ENCODE peak calls at places on chromosome 11, in six cellular contexts. G is upper lobe of left lung, E is A549, X is H1, U is HepG2, K is Peyer's patch. T is an unnamed sample.

GRCh38 chr11:4480577-4481539 is 1.6 kb upstream of the OR52K1 start:
- DNase-seq in G (no peak), K (no peak), E (no peak), U (no peak), X (no peak), T (no peak)

GRCh38 chr11:18468962-18469361 is 13.3 kb downstream of the LDHAL6A start:
- DNase-seq in K (no peak), X (no peak), U (no peak), E (no peak), G (no peak), T (no peak)

GRCh38 chr11:35800970-35801953 is 138.7 kb downstream of the TRIM44 start:
- DNase-seq in K (no peak), G (no peak), X (no peak), U (no peak), E (no peak), T (no peak)

GRCh38 chr11:1283091-1283511 is 26.3 kb downstream of the TOLLIP start:
- DNase-seq in E (no peak), U (no peak), G (peak), K (no peak), X (no peak), T (no peak)

GRCh38 chr11:62025429-62026105 is 58.1 kb upstream of the FTH1 start:
- DNase-seq in X (no peak), K (peak), G (no peak), U (peak), E (peak), T (peak)

GRCh38 chr11:12822623-12823022 is 148.4 kb downstream of the TEAD1 start:
- DNase-seq in E (no peak), G (no peak), U (no peak), X (no peak), K (no peak), T (no peak)

GRCh38 chr11:113338730-113339129 is 24.3 kb downstream of the TTC12 start:
- DNase-seq in G (no peak), U (no peak), E (no peak), K (no peak), X (no peak), T (no peak)

GRCh38 chr11:45801723-45802315 is 3.1 kb upstream of the SLC35C1 start:
- DNase-seq in X (no peak), G (no peak), U (no peak), E (peak), K (no peak), T (no peak)

GRCh38 chr11:67202045-67202444 is 64.2 kb upstream of the GRK2 start:
- DNase-seq in K (no peak), X (no peak), E (no peak), G (no peak), U (no peak), T (no peak)

GRCh38 chr11:118763038-118763437 is 27.9 kb downstream of the DDX6 start:
- DNase-seq in E (no peak), X (no peak), U (no peak), G (no peak), K (no peak), T (no peak)

GRCh38 chr11:109785714-109786113 is 307.5 kb upstream of the ZC3H12C start:
- DNase-seq in E (no peak), U (no peak), X (no peak), K (no peak), G (no peak), T (no peak)

GRCh38 chr11:76444384-76445121 is at the start of gene EMSY:
- DNase-seq in G (peak), E (peak), K (peak), X (peak), U (peak), T (peak)
- TF ChIP-seq POLR2A in G (peak), E (peak), K (peak), X (peak), U (peak), T (peak)

GRCh38 chr11:117201516-117201866 is 2.3 kb downstream of the TAGLN start:
- DNase-seq in E (no peak), X (no peak), K (no peak), U (no peak), G (peak), T (no peak)

GRCh38 chr11:117200813-117201515 is 1.8 kb downstream of the TAGLN start:
- DNase-seq in G (no peak), E (no peak), X (no peak), U (no peak), K (no peak), T (peak)

GRCh38 chr11:117203069-117203407 is 3.9 kb downstream of the TAGLN start:
- DNase-seq in U (no peak), K (no peak), G (peak), E (no peak), X (no peak), T (no peak)

GRCh38 chr11:117202386-117203068 is 3.4 kb downstream of the TAGLN start:
- DNase-seq in K (no peak), E (no peak), U (no peak), G (no peak), X (no peak), T (no peak)

DNA sequence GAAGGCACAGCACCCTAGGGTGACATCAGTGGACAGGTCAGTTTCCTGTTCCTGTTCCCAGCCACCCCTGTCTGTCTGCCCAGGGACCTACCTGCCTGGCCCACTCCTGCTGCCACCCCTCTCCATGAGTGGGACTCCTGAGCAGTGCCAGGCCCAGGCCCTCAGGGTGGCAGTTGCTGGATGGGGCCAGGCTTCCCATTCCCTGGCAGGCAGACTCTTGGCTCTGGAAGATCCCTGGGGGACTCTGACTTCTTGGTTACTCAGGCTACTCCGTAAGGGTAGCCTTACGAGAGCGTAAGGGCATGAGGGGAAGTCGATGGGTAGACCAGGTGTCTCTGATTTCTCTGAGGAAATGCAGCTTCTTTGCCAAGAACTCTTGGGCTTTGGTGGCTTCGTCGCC is 2.7 kb downstream of the TAGLN start:
- DNase-seq in U (no peak), K (no peak), E (no peak), G (peak), X (no peak), T (no peak)
- TF ChIP-seq POLR2A in U (no peak), K (no peak), E (no peak), G (no peak), X (no peak), T (no peak)

GRCh38 chr11:64814712-64815187 is 4.4 kb upstream of the MEN1 start:
- DNase-seq in G (no peak), K (no peak), X (no peak), E (no peak), U (peak), T (no peak)

GRCh38 chr11:64809781-64810241 is 540 bp downstream of the MEN1 start:
- DNase-seq in E (no peak), K (peak), X (no peak), G (peak), U (no peak), T (no peak)

GRCh38 chr11:64813826-64814225 is 3.5 kb upstream of the MEN1 start:
- DNase-seq in E (no peak), K (no peak), U (no peak), X (no peak), G (no peak), T (no peak)

GRCh38 chr11:64810891-64811272 is 531 bp upstream of the MEN1 start:
- DNase-seq in K (no peak), E (no peak), G (no peak), U (peak), X (no peak), T (no peak)

DNA sequence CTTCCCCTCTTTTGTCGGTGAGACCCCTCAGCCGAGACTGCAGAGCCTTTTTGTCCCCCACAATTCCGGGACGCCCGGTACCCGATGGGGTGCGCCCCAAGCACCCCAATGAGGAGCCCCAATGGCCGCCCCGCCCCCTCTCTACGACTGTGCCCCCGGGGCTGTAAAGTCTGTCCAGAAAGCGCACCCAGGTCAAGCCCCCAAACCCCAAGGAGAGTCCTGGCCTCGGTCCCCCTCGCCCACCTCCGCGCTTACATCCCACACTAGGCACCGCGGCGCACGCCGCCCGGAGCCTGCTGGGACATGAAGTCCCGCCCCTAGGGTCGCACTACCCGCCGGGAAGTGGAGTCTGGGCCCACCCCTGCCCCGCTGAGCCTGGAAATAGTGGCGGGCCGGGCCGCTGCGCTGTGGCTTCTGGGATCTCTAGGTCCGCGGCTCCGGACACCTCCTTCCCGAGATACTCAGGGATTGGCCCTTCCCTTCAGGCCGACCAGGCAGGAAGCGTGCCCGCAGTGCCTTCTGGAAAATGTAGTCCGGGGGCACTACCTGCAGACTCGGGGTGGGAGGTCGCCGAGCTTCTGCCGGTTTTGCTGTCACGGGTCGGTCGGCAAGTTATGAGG is at the start of gene MEN1:
- DNase-seq in K (peak), U (peak), X (peak), E (peak), G (peak), T (peak)
- TF ChIP-seq POLR2A in K (peak), U (peak), X (no peak), E (peak), G (no peak), T (no peak)

GRCh38 chr11:101126551-101127347 is 2.9 kb downstream of the PGR start:
- DNase-seq in G (no peak), X (peak), K (no peak), U (no peak), E (no peak), T (peak)

GRCh38 chr11:101127699-101128570 is 1.7 kb downstream of the PGR start:
- DNase-seq in U (no peak), X (peak), G (peak), K (peak), E (no peak), T (peak)

GRCh38 chr11:101127348-101127698 is 2.3 kb downstream of the PGR start:
- DNase-seq in E (no peak), K (no peak), G (no peak), X (no peak), U (no peak), T (peak)

GRCh38 chr11:101128571-101129202 is 926 bp downstream of the PGR start:
- DNase-seq in K (no peak), E (no peak), G (peak), U (no peak), X (no peak), T (no peak)

DNA sequence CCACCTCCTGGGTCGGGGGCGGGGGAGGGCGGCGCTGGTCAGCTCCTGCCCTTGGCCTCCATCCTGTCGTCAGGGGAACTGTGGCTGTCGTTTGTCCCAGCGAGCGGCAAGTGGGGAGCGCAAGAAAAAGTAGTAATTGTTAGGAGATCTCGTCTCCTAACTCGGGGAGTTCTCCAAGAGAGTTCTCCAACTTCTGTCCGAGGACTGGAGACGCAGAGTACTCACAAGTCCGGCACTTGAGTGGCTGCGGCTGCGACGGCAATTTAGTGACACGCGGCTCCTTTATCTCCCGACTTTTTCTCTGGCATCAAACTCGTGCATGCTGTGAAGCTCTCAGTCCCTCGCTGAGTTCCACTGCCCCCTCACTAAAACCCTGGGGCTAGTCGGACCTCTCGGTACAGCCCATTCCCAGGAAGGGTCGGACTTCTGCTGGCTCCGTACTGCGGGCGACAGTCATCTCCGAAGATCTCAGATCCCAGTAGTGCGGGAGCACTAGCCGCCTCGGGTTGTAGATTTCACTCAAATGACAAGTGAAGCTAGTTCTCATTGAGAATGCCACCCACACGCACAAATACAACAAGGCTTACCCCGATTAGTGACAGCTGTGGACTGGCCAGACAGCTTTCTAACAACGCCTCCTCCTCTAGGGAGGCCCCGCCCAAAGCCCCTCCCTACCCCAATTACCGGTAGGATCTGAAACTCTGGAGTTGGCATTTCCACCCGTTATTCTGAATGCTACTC is at the start of gene PGR:
- DNase-seq in U (no peak), E (no peak), X (no peak), G (no peak), K (peak), T (peak)
- TF ChIP-seq POLR2A in U (no peak), E (no peak), X (no peak), G (no peak), K (no peak), T (peak)